ENCODE peak calls at places on chromosomes 16 and 17, in seven cellular contexts. X, E, Z, J, I, G and A are unnamed samples.

GRCh38 chr16:22814330-22815105 is 556 bp downstream of the HS3ST2 start:
- DNase-seq in J (no peak), E (no peak), I (peak), Z (no peak), X (no peak), G (no peak), A (peak)

GRCh38 chr16:11484691-11485258 is 101.9 kb downstream of the LITAF start:
- DNase-seq in G (no peak), E (no peak), I (no peak), J (peak), X (no peak), Z (no peak), A (no peak)

GRCh38 chr17:6443692-6444572 is at the start of gene PIMREG:
- DNase-seq in I (peak), X (peak), J (peak), E (peak), Z (peak), G (peak), A (peak)

GRCh38 chr16:66135376-66135775 is 231.1 kb upstream of the CDH5 start:
- DNase-seq in E (no peak), J (no peak), X (peak), Z (no peak), I (no peak), G (peak), A (no peak)

GRCh38 chr17:51097708-51098446 is 22.8 kb downstream of the SPAG9 start:
- DNase-seq in Z (no peak), G (peak), J (no peak), I (no peak), X (no peak), E (no peak), A (no peak)

GRCh38 chr17:7262192-7263070 is at the start of gene CLDN7:
- DNase-seq in J (no peak), G (peak), X (no peak), I (peak), E (peak), Z (peak), A (no peak)

GRCh38 chr17:55672585-55673501 is 49.8 kb downstream of the TMEM100 start:
- DNase-seq in Z (no peak), E (no peak), I (no peak), G (no peak), X (peak), J (no peak), A (peak)

GRCh38 chr17:8711291-8711690 is 33.3 kb downstream of the CCDC42 start:
- DNase-seq in Z (no peak), E (no peak), J (no peak), X (no peak), G (no peak), I (no peak), A (peak)

GRCh38 chr17:74386397-74386796 is 19.1 kb downstream of the GPR142 start:
- DNase-seq in Z (no peak), X (no peak), E (no peak), G (no peak), J (no peak), I (no peak), A (no peak)

GRCh38 chr17:29577778-29578211 is 9.3 kb downstream of the TP53I13 start:
- DNase-seq in G (no peak), J (no peak), I (no peak), E (no peak), Z (no peak), X (no peak), A (peak)

GRCh38 chr17:34665803-34666763 is 86.7 kb downstream of the TMEM132E start:
- DNase-seq in E (no peak), X (no peak), I (peak), J (no peak), Z (no peak), G (no peak), A (no peak)

GRCh38 chr16:10170016-10170415 is 12.2 kb downstream of the GRIN2A start:
- DNase-seq in I (no peak), X (no peak), Z (no peak), J (no peak), G (no peak), E (no peak), A (no peak)

GRCh38 chr16:52482916-52483315 is 64.0 kb downstream of the TOX3 start:
- DNase-seq in J (no peak), I (no peak), G (no peak), X (no peak), E (no peak), Z (no peak), A (no peak)

GRCh38 chr17:36813357-36813756 is 123.9 kb upstream of the LHX1 start:
- DNase-seq in I (no peak), Z (no peak), J (no peak), E (no peak), G (no peak), X (no peak), A (no peak)

GRCh38 chr17:47948706-47949196 is 7.4 kb downstream of the PNPO start:
- DNase-seq in G (no peak), J (peak), X (no peak), I (no peak), Z (peak), E (no peak), A (no peak)

GRCh38 chr16:56336711-56337110 is 88.6 kb downstream of the AMFR start:
- DNase-seq in E (no peak), J (no peak), G (no peak), I (no peak), X (no peak), Z (no peak), A (no peak)

GRCh38 chr16:4852221-4852872 is 5.1 kb downstream of the UBN1 start:
- DNase-seq in Z (no peak), E (no peak), I (no peak), J (peak), G (peak), X (no peak), A (no peak)

GRCh38 chr16:53087101-53087500 is 32.3 kb downstream of the CHD9 start:
- DNase-seq in J (no peak), G (no peak), Z (no peak), X (no peak), I (no peak), E (no peak), A (no peak)

GRCh38 chr17:43019418-43019817 is 2.8 kb downstream of the VAT1 start:
- DNase-seq in I (no peak), X (no peak), G (peak), Z (no peak), E (no peak), J (no peak), A (no peak)

GRCh38 chr17:79905832-79906231 is 66.6 kb upstream of the CBX4 start:
- DNase-seq in G (no peak), E (peak), J (no peak), I (no peak), Z (no peak), X (no peak), A (no peak)

GRCh38 chr17:7136266-7136877 is 21.8 kb upstream of the ASGR2 start:
- DNase-seq in X (peak), J (peak), G (peak), Z (peak), I (peak), E (peak), A (peak)

GRCh38 chr17:30969989-30970680 is 704 bp upstream of the RNF135 start:
- DNase-seq in G (peak), I (peak), Z (peak), J (no peak), X (no peak), E (no peak), A (peak)

GRCh38 chr17:66667491-66668030 is 167.4 kb upstream of the CACNG5 start:
- DNase-seq in I (no peak), J (no peak), E (no peak), X (no peak), G (no peak), Z (no peak), A (no peak)

GRCh38 chr16:85483424-85483823 is 129.7 kb upstream of the GSE1 start:
- DNase-seq in I (no peak), X (no peak), J (no peak), Z (no peak), G (no peak), E (no peak), A (no peak)

GRCh38 chr16:4340443-4340842 is 10.7 kb downstream of the PAM16 start:
- DNase-seq in I (no peak), Z (no peak), E (no peak), G (no peak), J (no peak), X (no peak), A (no peak)

GRCh38 chr17:41620583-41621434 is 3.6 kb downstream of the KRT17 start:
- DNase-seq in I (no peak), E (no peak), J (no peak), X (peak), Z (no peak), G (no peak), A (peak)

GRCh38 chr16:83744521-83744981 is 63.2 kb upstream of the HSBP1 start:
- DNase-seq in J (no peak), G (peak), X (peak), Z (no peak), I (no peak), E (no peak), A (peak)

GRCh38 chr16:24784121-24784520 is 54.7 kb downstream of the TNRC6A start:
- DNase-seq in I (no peak), E (no peak), Z (no peak), X (no peak), J (no peak), G (no peak), A (no peak)

GRCh38 chr16:72990003-72990521 is 57.9 kb downstream of the ZFHX3 start:
- DNase-seq in X (peak), E (peak), I (peak), J (peak), G (peak), Z (peak), A (peak)

GRCh38 chr16:47644166-47644565 is 183.0 kb downstream of the PHKB start:
- DNase-seq in Z (no peak), J (peak), I (no peak), E (no peak), X (no peak), G (no peak), A (no peak)

GRCh38 chr17:39174907-39175694 is 9.1 kb upstream of the ARL5C start:
- DNase-seq in I (peak), X (peak), J (peak), E (peak), G (peak), Z (peak), A (peak)

GRCh38 chr16:80569440-80570105 is 28.8 kb downstream of the DYNLRB2 start:
- DNase-seq in Z (no peak), X (no peak), E (no peak), G (no peak), J (peak), I (no peak), A (no peak)

GRCh38 chr17:41792835-41793748 is 6.6 kb upstream of the JUP start:
- DNase-seq in X (no peak), J (peak), Z (peak), I (peak), G (peak), E (peak), A (no peak)

GRCh38 chr16:85615014-85615851 is 2.1 kb downstream of the GSE1 start:
- DNase-seq in Z (peak), I (peak), X (no peak), E (peak), G (peak), J (no peak), A (no peak)

GRCh38 chr16:57380671-57381462 is 8.6 kb downstream of the CX3CL1 start:
- DNase-seq in J (peak), Z (no peak), G (no peak), X (no peak), E (no peak), I (no peak), A (no peak)

GRCh38 chr16:9092282-9092962 is 978 bp downstream of the HAPSTR1 start:
- DNase-seq in I (peak), Z (peak), J (peak), X (peak), E (no peak), G (peak), A (peak)

GRCh38 chr17:76736349-76737081 is 616 bp downstream of the SRSF2 start:
- DNase-seq in E (no peak), G (peak), Z (peak), I (peak), J (peak), X (peak), A (peak)

GRCh38 chr17:50686494-50687199 is 21.1 kb downstream of the ANKRD40 start:
- DNase-seq in E (peak), I (no peak), G (peak), J (peak), X (peak), Z (peak), A (no peak)

GRCh38 chr16:63752347-63752746 is 1369.5 kb downstream of the CDH11 start:
- DNase-seq in X (no peak), G (no peak), Z (no peak), J (no peak), I (no peak), E (no peak), A (no peak)
- TF ChIP-seq POLR2AphosphoS5 in X (no peak), G (no peak), Z (no peak), J (no peak), I (no peak), E (no peak), A (no peak)

GRCh38 chr16:615122-615521 is 15.7 kb upstream of the WFIKKN1 start:
- DNase-seq in E (no peak), G (no peak), J (no peak), I (no peak), X (no peak), Z (no peak), A (no peak)
- H3K27ac ChIP-seq in E (no peak), G (no peak), J (no peak), I (no peak), X (no peak), Z (no peak), A (no peak)

DNA sequence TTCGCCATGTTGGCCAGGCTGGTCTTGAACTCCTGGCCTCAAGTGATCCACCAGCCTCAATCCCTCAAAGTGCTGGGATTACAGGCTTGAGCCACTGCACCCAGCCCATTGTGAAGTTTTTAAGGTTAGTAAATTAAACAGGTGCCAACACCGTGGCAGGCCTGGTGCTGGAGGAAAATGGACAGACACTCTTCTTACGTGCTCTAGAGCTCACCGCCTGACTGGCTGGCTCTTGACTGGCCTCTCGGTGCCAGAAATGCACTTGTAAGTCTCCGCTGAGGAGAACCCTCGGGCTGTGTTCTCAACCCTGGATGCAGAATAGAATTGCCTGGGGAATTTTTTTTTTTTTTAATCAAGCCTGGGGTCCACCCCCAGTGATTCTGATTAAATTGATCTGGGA is 10.3 kb upstream of the HAS3 start:
- DNase-seq in E (no peak), Z (no peak), J (no peak), I (no peak), X (no peak), G (no peak), A (no peak)
- H3K4me3 ChIP-seq in E (no peak), Z (no peak), J (no peak), I (no peak), X (no peak), G (no peak), A (no peak)

GRCh38 chr17:3316836-3317235 is 18.7 kb upstream of the OR3A1 start:
- DNase-seq in J (no peak), I (no peak), E (no peak), G (no peak), Z (no peak), X (no peak), A (no peak)
- TF ChIP-seq POLR2AphosphoS5 in J (no peak), I (no peak), E (no peak), G (no peak), Z (no peak), X (no peak), A (no peak)

DNA sequence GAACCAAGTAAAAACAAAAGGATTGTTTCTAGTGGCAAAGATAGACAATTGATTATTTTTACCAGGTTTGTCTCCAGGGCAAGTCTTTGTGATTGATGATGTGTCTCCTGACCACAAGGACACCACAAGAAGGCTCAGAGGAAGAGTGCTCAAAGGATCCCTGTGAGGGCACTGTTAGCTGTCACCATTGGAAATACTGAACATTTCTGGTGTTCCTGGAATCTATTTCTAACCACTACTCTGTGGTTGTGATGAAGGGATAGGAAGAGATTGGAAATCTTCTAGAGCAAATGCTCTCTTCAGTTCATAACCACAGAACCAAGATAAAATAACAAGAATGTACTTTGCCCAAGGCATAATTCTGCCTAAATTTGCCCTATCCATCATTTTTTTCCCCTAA is 15.3 kb downstream of the RNF43 start:
- DNase-seq in X (no peak), Z (no peak), E (peak), J (no peak), I (no peak), G (no peak), A (no peak)
- H3K27ac ChIP-seq in X (no peak), Z (peak), E (peak), J (no peak), I (no peak), G (peak), A (peak)

DNA sequence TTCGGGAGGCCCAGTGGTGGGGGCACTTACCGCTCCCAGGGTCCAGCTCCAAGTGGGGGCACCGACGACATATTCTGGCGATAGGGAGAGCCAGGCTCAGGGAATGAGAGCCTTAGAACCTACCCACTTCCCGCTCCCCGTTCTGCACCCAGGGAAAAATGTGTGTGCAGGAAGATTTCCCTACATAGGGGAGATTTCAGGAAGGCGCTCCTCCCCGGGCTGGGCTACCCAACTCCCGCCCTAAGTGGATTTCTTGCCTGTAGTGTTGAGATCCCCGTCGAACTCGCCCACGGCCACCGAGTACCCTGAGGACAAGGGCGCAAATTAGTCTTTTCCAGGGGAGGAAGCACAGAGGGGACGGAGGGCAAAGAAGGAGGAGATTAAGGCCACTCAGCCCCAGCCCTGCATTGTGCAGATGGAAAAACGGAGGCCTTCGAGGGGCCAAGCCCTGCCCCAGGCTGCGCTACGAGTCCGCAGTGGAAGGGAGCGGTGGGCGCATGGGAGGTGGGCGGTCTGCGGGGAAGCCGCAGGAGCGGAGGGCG is 5.1 kb downstream of the ITGA2B start:
- DNase-seq in E (no peak), G (no peak), X (no peak), Z (no peak), I (no peak), J (no peak), A (no peak)
- H3K4me3 ChIP-seq in E (no peak), G (no peak), X (peak), Z (no peak), I (peak), J (no peak), A (no peak)

DNA sequence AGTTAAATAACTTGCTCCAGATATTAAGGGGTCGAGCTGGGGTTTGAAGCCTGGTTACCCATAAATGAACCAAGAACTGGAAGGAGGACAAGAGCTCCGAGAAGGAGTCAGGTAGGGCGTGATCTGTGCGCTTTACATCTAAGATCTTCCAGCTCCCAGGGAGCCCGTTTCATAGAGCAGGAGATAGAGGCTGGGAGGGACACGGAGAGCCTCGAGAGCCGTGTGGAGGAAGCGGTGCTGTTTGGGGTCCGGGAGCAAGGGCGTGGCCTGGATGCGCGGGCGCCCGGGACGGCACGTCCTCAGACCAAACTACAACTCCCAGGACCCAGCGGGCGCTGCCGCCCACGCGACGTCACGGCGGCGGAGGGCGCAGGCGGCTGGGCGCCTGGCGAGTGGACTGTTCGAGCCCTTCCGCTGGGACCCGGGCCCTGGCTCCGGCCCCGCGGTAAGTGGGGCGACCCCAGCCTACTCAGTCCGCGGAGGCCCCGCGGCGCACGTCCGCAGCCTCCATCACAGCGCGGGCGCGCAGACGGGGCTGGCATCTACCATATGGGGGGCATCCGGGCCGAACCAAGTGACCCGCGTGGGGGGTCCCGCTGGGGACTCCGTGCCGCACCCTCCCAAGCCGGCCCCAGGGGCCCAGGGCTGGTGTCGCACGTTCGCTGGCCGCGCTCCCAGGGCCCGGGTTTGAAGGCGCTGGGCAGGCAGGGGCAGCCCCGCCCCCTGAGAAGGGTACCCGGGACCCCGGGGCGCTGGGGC is at the start of gene BCKDK:
- DNase-seq in Z (peak), E (peak), I (peak), X (peak), G (peak), J (peak), A (no peak)
- TF ChIP-seq POLR2AphosphoS5 in Z (peak), E (peak), I (peak), X (peak), G (peak), J (peak), A (no peak)

GRCh38 chr17:18256776-18257175 is 1.8 kb downstream of the FLII start:
- DNase-seq in E (no peak), I (no peak), Z (no peak), G (no peak), X (no peak), J (no peak), A (no peak)
- H3K27ac ChIP-seq in E (peak), I (peak), Z (peak), G (peak), X (peak), J (no peak), A (no peak)

DNA sequence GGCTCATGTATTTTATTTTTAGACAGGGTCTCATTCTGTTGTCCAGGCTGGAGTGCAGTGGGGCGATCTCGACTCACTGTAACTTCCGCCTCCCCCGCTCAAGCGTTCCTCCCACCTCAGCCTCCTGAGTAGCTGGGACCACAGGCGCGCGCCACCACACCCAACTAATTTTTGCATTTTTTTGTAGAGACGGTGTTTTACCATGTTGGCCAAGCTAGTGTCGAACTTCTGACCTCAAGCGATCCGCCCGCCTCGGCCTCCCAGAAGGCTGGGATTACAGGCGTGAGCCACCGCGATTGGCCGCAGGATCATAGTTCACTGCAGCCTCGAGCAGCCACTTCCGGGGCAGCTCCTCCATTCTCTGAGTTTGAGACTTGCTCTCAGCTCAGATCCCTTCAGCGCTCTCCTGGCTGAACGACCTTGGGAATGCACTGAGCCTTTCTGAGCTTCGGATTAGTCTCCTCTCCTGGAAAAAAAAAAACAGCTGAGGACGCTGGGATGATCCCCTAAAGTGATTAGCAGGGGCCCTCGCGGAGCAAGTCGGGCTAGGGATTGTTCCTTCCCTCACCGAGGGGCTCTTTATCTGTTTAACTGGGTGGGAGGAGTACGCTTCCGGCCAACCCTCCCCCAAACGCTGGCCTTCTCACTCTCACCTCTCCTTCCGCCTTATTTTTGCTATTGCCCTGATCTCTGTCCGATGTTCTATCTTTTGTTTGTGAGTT is 1.1 kb upstream of the PKMYT1 start:
- DNase-seq in Z (no peak), I (peak), E (no peak), G (no peak), J (no peak), X (no peak), A (no peak)
- H3K4me3 ChIP-seq in Z (peak), I (peak), E (peak), G (no peak), J (no peak), X (peak), A (peak)